ENCODE peak calls at places on chromosomes 7 and 10, in nine cellular contexts. E is endothelial cell, D is skeletal muscle cell, Y is A549, I is heart left ventricle, Z is posterior vena cava, F is left ventricle myocardium superior, J is HTR-8/SVneo, O is RWPE1. G is an unnamed sample.

GRCh38 chr10:60480865-60481563 is 91.3 kb upstream of the ANK3 start:
- DNase-seq in Y (peak), Z (no peak), J (peak), O (peak), D (peak), F (no peak), E (no peak), I (no peak), G (no peak)

GRCh38 chr7:115008465-115009114 is 86.7 kb downstream of the MDFIC start:
- DNase-seq in E (no peak), Z (peak), D (peak), F (peak), O (no peak), J (no peak), I (peak), Y (no peak), G (no peak)

GRCh38 chr10:86443936-86444335 is 77.3 kb upstream of the GRID1 start:
- DNase-seq in Z (no peak), O (no peak), I (no peak), D (peak), F (no peak), E (no peak), J (no peak), Y (no peak), G (no peak)

GRCh38 chr10:26214004-26214403 is 2.6 kb upstream of the GAD2 start:
- DNase-seq in I (no peak), F (no peak), J (no peak), Y (no peak), Z (no peak), O (no peak), E (no peak), D (no peak), G (no peak)

GRCh38 chr10:3194871-3195270 is 22.3 kb upstream of the PITRM1 start:
- DNase-seq in J (no peak), Y (no peak), E (no peak), F (no peak), Z (no peak), O (no peak), I (no peak), D (no peak), G (no peak)

GRCh38 chr10:131018886-131019500 is 292.5 kb downstream of the TCERG1L start:
- DNase-seq in D (no peak), Y (no peak), F (no peak), Z (no peak), O (no peak), J (no peak), E (no peak), I (no peak), G (no peak)

GRCh38 chr7:99731638-99732374 is 3.2 kb downstream of the CYP3A7 start:
- DNase-seq in E (no peak), F (no peak), Y (no peak), D (no peak), I (no peak), J (no peak), Z (no peak), O (no peak), G (no peak)

GRCh38 chr10:78416031-78416800 is 382.6 kb downstream of the RPS24 start:
- DNase-seq in Y (no peak), F (no peak), O (peak), E (no peak), J (no peak), Z (peak), D (peak), I (no peak), G (no peak)

GRCh38 chr10:7634142-7634894 is 32.4 kb downstream of the ITIH5 start:
- DNase-seq in Y (no peak), E (no peak), Z (no peak), I (peak), J (no peak), F (no peak), D (no peak), O (no peak), G (no peak)

GRCh38 chr7:149722356-149722957 is 50.9 kb downstream of the ZNF467 start:
- DNase-seq in Z (peak), D (no peak), O (no peak), Y (no peak), F (no peak), I (no peak), J (no peak), E (no peak), G (no peak)

GRCh38 chr10:20616056-20616671 is 280.9 kb downstream of the NEBL start:
- DNase-seq in J (no peak), D (no peak), O (no peak), I (no peak), Z (no peak), E (no peak), F (no peak), Y (no peak), G (no peak)

GRCh38 chr7:151009340-151010001 is 14.8 kb downstream of the ATG9B start:
- DNase-seq in J (no peak), E (no peak), F (no peak), D (no peak), Z (no peak), O (no peak), I (no peak), Y (no peak), G (no peak)

GRCh38 chr10:112131996-112132395 is 51.6 kb downstream of the GPAM start:
- DNase-seq in I (no peak), F (no peak), Z (no peak), E (no peak), D (no peak), J (no peak), O (no peak), Y (no peak), G (no peak)

GRCh38 chr7:151992375-151992774 is 33.1 kb upstream of the GALNT11 start:
- DNase-seq in J (no peak), E (peak), O (peak), I (peak), Y (peak), D (no peak), Z (peak), F (peak), G (no peak)

GRCh38 chr10:6115824-6116350 is 27.1 kb downstream of the RBM17 start:
- DNase-seq in Y (no peak), J (peak), I (no peak), E (no peak), O (no peak), D (no peak), Z (no peak), F (no peak), G (no peak)

GRCh38 chr10:131222986-131223385 is 88.5 kb downstream of the TCERG1L start:
- DNase-seq in D (no peak), Z (no peak), I (no peak), Y (no peak), F (no peak), E (no peak), O (no peak), J (no peak), G (no peak)

GRCh38 chr7:117014673-117015133 is 61.4 kb downstream of the ST7 start:
- DNase-seq in D (no peak), Y (peak), E (no peak), F (peak), O (peak), Z (peak), J (no peak), I (peak), G (no peak)

GRCh38 chr10:11782793-11783557 is 40.2 kb upstream of the PROSER2 start:
- DNase-seq in F (no peak), Y (peak), J (peak), E (peak), D (no peak), I (no peak), Z (no peak), O (peak), G (no peak)

GRCh38 chr10:125633517-125633999 is 49.4 kb downstream of the TEX36 start:
- DNase-seq in F (no peak), O (peak), Y (no peak), D (no peak), E (no peak), I (no peak), J (peak), Z (no peak), G (no peak)

GRCh38 chr10:104038537-104038936 is 47.1 kb downstream of the COL17A1 start:
- DNase-seq in E (no peak), F (no peak), I (no peak), O (no peak), Y (no peak), J (no peak), Z (no peak), D (no peak), G (no peak)

G was measured in activated gamma-delta T cell.